ENCODE peak calls at places on chromosomes 13 and 19, in four cellular contexts. One of them, this sample, is unnamed. For H3K4me1, the result is how much of the 10 kb centered on the place peaks cover.

GRCh38 chr13:110121312-110122083 is 185.5 kb downstream of the COL4A1 start:
- DNase-seq in H1: peak
- DNase-seq in GM12878: peak
- DNase-seq in HepG2: no peak
- DNase-seq in this sample: no peak

GRCh38 chr19:43430142-43430710 is 15.5 kb downstream of the TEX101 start:
- DNase-seq in H1: no peak
- DNase-seq in GM12878: no peak
- DNase-seq in HepG2: no peak
- DNase-seq in this sample: no peak

GRCh38 chr19:3479819-3480215 is 508 bp downstream of the SMIM24 start:
- DNase-seq in GM12878: no peak
- DNase-seq in HepG2: no peak
- DNase-seq in H1: peak
- DNase-seq in this sample: no peak

GRCh38 chr19:31154021-31154420 is 195.2 kb downstream of the TSHZ3 start:
- DNase-seq in H1: no peak
- DNase-seq in GM12878: no peak
- DNase-seq in HepG2: no peak
- DNase-seq in this sample: no peak

GRCh38 chr19:23116802-23117571 is at the start of gene ZNF730:
- DNase-seq in H1: peak
- DNase-seq in HepG2: no peak
- DNase-seq in GM12878: peak
- DNase-seq in this sample: peak

GRCh38 chr19:34265221-34265650 is 10.9 kb downstream of the GARRE1 start:
- DNase-seq in GM12878: no peak
- DNase-seq in HepG2: no peak
- DNase-seq in H1: no peak
- DNase-seq in this sample: no peak

GRCh38 chr13:47705185-47705584 is 295.9 kb downstream of the SUCLA2 start:
- DNase-seq in HepG2: no peak
- DNase-seq in H1: no peak
- DNase-seq in GM12878: no peak
- DNase-seq in this sample: no peak

GRCh38 chr13:21243045-21243842 is 66.8 kb downstream of the MRPL57 start:
- DNase-seq in HepG2: no peak
- DNase-seq in H1: no peak
- DNase-seq in GM12878: no peak
- DNase-seq in this sample: no peak

GRCh38 chr19:47231215-47232054 is 436 bp upstream of the BBC3 start:
- DNase-seq in HepG2: peak
- DNase-seq in H1: peak
- DNase-seq in GM12878: peak
- DNase-seq in this sample: no peak

GRCh38 chr13:41418027-41418426 is 39.3 kb upstream of the RGCC start:
- DNase-seq in H1: no peak
- DNase-seq in HepG2: no peak
- DNase-seq in GM12878: no peak
- DNase-seq in this sample: no peak

GRCh38 chr13:108572782-108573211 is 56.6 kb upstream of the MYO16 start:
- DNase-seq in HepG2: no peak
- DNase-seq in GM12878: no peak
- DNase-seq in H1: no peak
- DNase-seq in this sample: no peak

GRCh38 chr13:24076124-24076523 is 84.4 kb upstream of the SPATA13 start:
- DNase-seq in GM12878: no peak
- DNase-seq in H1: no peak
- DNase-seq in HepG2: peak
- DNase-seq in this sample: no peak

GRCh38 chr13:99055286-99056073 is 77.6 kb upstream of the DOCK9 start:
- DNase-seq in GM12878: no peak
- DNase-seq in HepG2: no peak
- DNase-seq in H1: no peak
- DNase-seq in this sample: no peak

GRCh38 chr19:19059837-19060611 is 3.8 kb upstream of the SLC25A42 start:
- DNase-seq in HepG2: no peak
- DNase-seq in H1: no peak
- DNase-seq in GM12878: no peak
- DNase-seq in this sample: no peak

GRCh38 chr13:110311721-110312668 is 4.9 kb downstream of the COL4A2 start:
- DNase-seq in GM12878: no peak
- DNase-seq in H1: no peak
- DNase-seq in HepG2: no peak
- DNase-seq in this sample: no peak

GRCh38 chr19:29268721-29269483 is 56.0 kb upstream of the UQCRFS1 start:
- DNase-seq in GM12878: no peak
- DNase-seq in H1: no peak
- DNase-seq in HepG2: no peak
- DNase-seq in this sample: no peak

GRCh38 chr13:51823861-51824260 is 19.9 kb upstream of the DHRS12 start:
- DNase-seq in HepG2: no peak
- DNase-seq in H1: no peak
- DNase-seq in GM12878: no peak
- DNase-seq in this sample: no peak

GRCh38 chr13:62088155-62088554 is 672.5 kb upstream of the PCDH20 start:
- DNase-seq in GM12878: no peak
- DNase-seq in HepG2: no peak
- DNase-seq in H1: no peak
- DNase-seq in this sample: no peak

GRCh38 chr13:77699059-77699680 is 1.7 kb downstream of the SLAIN1 start:
- DNase-seq in HepG2: no peak
- DNase-seq in GM12878: no peak
- DNase-seq in H1: no peak
- DNase-seq in this sample: no peak

GRCh38 chr13:42078113-42078769 is 29.8 kb downstream of the DGKH start:
- DNase-seq in H1: no peak
- DNase-seq in HepG2: peak
- DNase-seq in GM12878: no peak
- DNase-seq in this sample: no peak

GRCh38 chr19:38425810-38426466 is at the start of gene RASGRP4:
- DNase-seq in HepG2: no peak
- DNase-seq in GM12878: no peak
- DNase-seq in H1: peak
- DNase-seq in this sample: no peak

GRCh38 chr19:47447470-47448359 is 24.0 kb downstream of the SLC8A2 start:
- DNase-seq in H1: peak
- DNase-seq in GM12878: no peak
- DNase-seq in HepG2: peak
- DNase-seq in this sample: peak

GRCh38 chr13:98658131-98658530 is 81.2 kb upstream of the STK24 start:
- DNase-seq in HepG2: no peak
- DNase-seq in GM12878: no peak
- DNase-seq in H1: no peak
- DNase-seq in this sample: no peak

GRCh38 chr19:46656541-46656940 is 4.4 kb downstream of the DACT3 start:
- DNase-seq in HepG2: no peak
- DNase-seq in H1: no peak
- DNase-seq in GM12878: no peak
- DNase-seq in this sample: no peak

GRCh38 chr13:112854321-112854720 is 114.7 kb upstream of the MCF2L start:
- DNase-seq in H1: no peak
- DNase-seq in HepG2: no peak
- DNase-seq in GM12878: no peak
- DNase-seq in this sample: no peak

GRCh38 chr19:43481701-43482100 is 16.3 kb upstream of the LYPD3 start:
- DNase-seq in H1: no peak
- DNase-seq in HepG2: no peak
- DNase-seq in GM12878: no peak
- DNase-seq in this sample: no peak

GRCh38 chr13:47109028-47109427 is 212.2 kb upstream of the HTR2A start:
- DNase-seq in HepG2: no peak
- DNase-seq in GM12878: no peak
- DNase-seq in H1: no peak
- DNase-seq in this sample: no peak

GRCh38 chr19:2432131-2432848 is 4.9 kb upstream of the TIMM13 start:
- DNase-seq in GM12878: no peak
- DNase-seq in HepG2: no peak
- DNase-seq in H1: no peak
- DNase-seq in this sample: no peak

GRCh38 chr13:112885782-112886268 is 83.2 kb upstream of the MCF2L start:
- DNase-seq in HepG2: peak
- DNase-seq in H1: peak
- DNase-seq in GM12878: no peak
- DNase-seq in this sample: no peak

GRCh38 chr13:113584870-113585671 is 518 bp downstream of the TFDP1 start:
- DNase-seq in H1: peak
- DNase-seq in GM12878: no peak
- DNase-seq in HepG2: no peak
- DNase-seq in this sample: no peak

GRCh38 chr19:30011051-30011578 is 69.1 kb downstream of the URI1 start:
- DNase-seq in GM12878: no peak
- DNase-seq in H1: peak
- DNase-seq in HepG2: no peak
- DNase-seq in this sample: no peak

GRCh38 chr13:23025848-23026608 is 154.8 kb upstream of the SGCG start:
- DNase-seq in GM12878: no peak
- DNase-seq in H1: no peak
- DNase-seq in HepG2: no peak
- DNase-seq in this sample: no peak

GRCh38 chr13:48641404-48641803 is 12.3 kb upstream of the CYSLTR2 start:
- DNase-seq in HepG2: no peak
- DNase-seq in GM12878: no peak
- DNase-seq in H1: no peak
- DNase-seq in this sample: no peak

GRCh38 chr19:55176116-55176515 is 4.0 kb downstream of the SYT5 start:
- DNase-seq in GM12878: no peak
- DNase-seq in HepG2: no peak
- DNase-seq in H1: no peak
- DNase-seq in this sample: no peak
- TF ChIP-seq SUZ12 in GM12878: no peak
- TF ChIP-seq SUZ12 in HepG2: no peak
- TF ChIP-seq SUZ12 in H1: no peak
- TF ChIP-seq SUZ12 in this sample: no peak

DNA sequence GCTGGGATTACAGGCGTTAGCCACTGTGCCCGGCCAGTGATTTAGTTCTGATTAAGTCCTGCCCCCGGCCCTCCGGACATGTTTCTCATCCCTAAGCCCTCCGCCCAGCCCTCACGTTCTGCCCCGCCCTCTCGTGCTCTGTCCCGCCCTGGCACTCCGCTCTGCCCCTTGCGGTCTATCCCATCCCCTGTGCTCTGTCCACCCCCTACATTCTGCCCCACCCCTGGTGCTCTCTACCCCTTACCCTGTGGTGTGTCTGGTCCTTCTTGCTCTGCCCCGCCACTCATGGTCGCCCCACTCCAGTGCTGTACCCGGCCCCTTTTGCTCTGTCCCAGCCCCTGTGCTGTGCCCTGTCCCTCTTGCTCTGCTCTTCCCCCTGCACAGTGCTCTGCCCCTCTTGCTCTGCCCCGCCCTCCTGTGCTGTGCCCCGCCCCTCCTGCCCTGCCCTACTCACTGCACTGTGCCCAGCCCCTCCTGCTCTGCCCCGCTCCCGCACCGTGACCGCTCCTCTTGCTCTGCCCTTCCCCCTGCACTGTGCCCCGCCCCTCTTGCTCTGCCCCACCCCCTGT is 3.0 kb downstream of the GTPBP3 start:
- DNase-seq in H1: peak
- DNase-seq in GM12878: no peak
- DNase-seq in HepG2: peak
- DNase-seq in this sample: no peak
- TF ChIP-seq YY1 in H1: no peak
- TF ChIP-seq YY1 in GM12878: no peak
- TF ChIP-seq YY1 in HepG2: no peak
- TF ChIP-seq YY1 in this sample: no peak

DNA sequence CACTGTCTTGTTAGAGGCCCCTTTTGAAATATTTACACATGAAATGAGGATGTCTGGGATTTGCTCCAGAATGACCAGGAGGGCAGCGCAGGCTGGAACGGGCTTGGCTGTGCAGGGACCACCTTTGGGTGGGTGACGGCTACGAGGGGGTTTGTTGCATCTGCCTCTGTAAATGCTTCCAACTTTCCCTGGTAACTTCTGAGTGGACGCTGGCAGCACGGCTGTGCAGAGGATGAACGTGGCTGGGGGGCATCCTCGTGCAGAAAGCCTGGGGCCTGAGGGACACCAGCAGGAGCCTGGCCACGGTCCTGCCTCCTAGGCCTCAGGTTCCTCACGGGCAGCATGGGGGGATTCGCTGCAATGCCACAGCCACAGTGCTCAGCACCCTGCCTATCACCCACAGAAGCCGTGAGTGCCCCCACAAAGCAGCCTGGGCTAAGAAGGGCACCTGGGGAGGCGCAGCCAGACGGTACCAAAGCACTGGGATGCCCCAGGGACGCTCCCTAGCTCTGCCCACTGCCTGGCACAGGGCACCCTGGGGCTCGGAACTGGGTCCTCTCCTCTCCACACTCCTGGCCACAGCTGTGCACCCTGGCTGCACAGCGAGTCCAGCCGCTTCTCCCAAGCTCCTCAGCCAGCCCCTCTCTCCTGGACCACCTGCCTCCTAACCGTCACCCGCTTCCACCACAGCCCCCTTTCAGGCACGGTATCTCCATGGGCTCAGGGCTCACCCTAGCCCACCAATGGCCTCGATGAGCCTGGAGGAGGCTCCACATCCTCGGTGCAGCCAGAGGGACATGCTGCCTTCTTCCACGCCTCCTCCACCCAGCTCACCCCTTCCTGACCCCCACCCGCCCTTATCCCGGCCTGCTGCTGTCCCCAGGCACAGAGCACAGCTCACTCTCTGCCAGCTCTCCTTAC is 44.5 kb downstream of the MLLT1 start:
- DNase-seq in H1: no peak
- DNase-seq in HepG2: no peak
- DNase-seq in GM12878: no peak
- DNase-seq in this sample: no peak
- H3K4me1 ChIP-seq in H1: under half
- H3K4me1 ChIP-seq in HepG2: under half
- H3K4me1 ChIP-seq in GM12878: under half
- H3K4me1 ChIP-seq in this sample: under half

DNA sequence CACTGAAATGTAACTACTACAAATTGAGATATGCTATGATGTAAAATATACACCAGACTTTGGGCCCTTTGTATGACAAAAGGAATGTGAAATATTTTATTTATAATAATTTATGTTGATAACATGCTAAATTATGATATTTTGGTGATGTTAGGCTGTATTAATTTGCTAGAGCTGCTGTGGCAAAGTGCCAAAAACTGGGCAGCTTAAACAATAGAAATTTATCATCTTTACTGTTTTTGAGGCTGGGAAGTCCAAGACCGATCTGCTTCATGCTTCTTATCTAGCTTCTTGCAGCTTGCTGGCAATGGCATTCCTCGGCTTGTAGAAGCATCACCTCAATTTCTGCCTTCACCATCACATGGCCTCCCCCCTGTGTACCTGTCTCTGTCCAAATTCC is 245.0 kb downstream of the GPC5 start:
- DNase-seq in H1: no peak
- DNase-seq in GM12878: no peak
- DNase-seq in HepG2: no peak
- DNase-seq in this sample: no peak
- TF ChIP-seq SUZ12 in H1: no peak
- TF ChIP-seq SUZ12 in GM12878: no peak
- TF ChIP-seq SUZ12 in HepG2: no peak
- TF ChIP-seq SUZ12 in this sample: no peak